ENCODE peak calls at places on chromosomes 11 and 22, in four cellular contexts. T, P, Y and A are unnamed samples.
A peak's percentile ranks its signal among the peaks of the same experiment; 100 is the strongest.

GRCh38 chr11:78062671-78063070 is 990 bp upstream of the THRSP start:
- DNase-seq in T (no peak), P (no peak), Y (no peak), A (no peak)

GRCh38 chr11:82701847-82702520 is 31.7 kb downstream of the FAM181B start:
- DNase-seq in T (peak; percentile 53), P (no peak), Y (no peak), A (peak; percentile 55)

GRCh38 chr11:132942611-132943324 is 589.5 kb downstream of the OPCML start:
- DNase-seq in T (no peak), P (no peak), Y (no peak), A (peak; percentile 61)

GRCh38 chr11:111539426-111540113 is 950 bp upstream of the LAYN start:
- DNase-seq in T (no peak), P (no peak), Y (no peak), A (peak; percentile 49)

GRCh38 chr11:120413480-120413879 is 77.3 kb downstream of the ARHGEF12 start:
- DNase-seq in T (no peak), P (no peak), Y (no peak), A (no peak)

GRCh38 chr22:38177926-38178604 is 3.6 kb downstream of the PLA2G6 start:
- DNase-seq in T (no peak), P (peak; percentile 92), Y (peak; percentile 97), A (no peak)

GRCh38 chr11:84824624-84825023 is 802.5 kb downstream of the DLG2 start:
- DNase-seq in T (no peak), P (no peak), Y (no peak), A (no peak)

GRCh38 chr11:45596571-45596970 is 68.9 kb downstream of the CHST1 start:
- DNase-seq in T (no peak), P (no peak), Y (no peak), A (no peak)

GRCh38 chr11:96794152-96794551 is 404.3 kb downstream of the JRKL start:
- DNase-seq in T (no peak), P (no peak), Y (no peak), A (peak; percentile 9)

GRCh38 chr11:65657426-65657825 is 5.3 kb downstream of the RELA start:
- DNase-seq in T (no peak), P (no peak), Y (no peak), A (no peak)
- H3K27ac ChIP-seq in T (no peak overlapping the region), P (no peak overlapping the region), Y (no peak overlapping the region), A (no peak overlapping the region)

GRCh38 chr22:22943521-22944267 is 56.1 kb downstream of the IGLL5 start:
- DNase-seq in T (peak; percentile 79), P (no peak), Y (no peak), A (no peak)
- TF ChIP-seq CTCF in T (no peak), P (no peak), Y (no peak), A (no peak)

GRCh38 chr11:125256471-125257010 is 92.0 kb downstream of the PKNOX2 start:
- DNase-seq in T (no peak), P (no peak), Y (peak; percentile 25), A (no peak)

GRCh38 chr11:125261471-125262087 is 97.0 kb downstream of the PKNOX2 start:
- DNase-seq in T (no peak), P (no peak), Y (no peak), A (no peak)

GRCh38 chr11:125257185-125257584 is 92.6 kb downstream of the PKNOX2 start:
- DNase-seq in T (peak; percentile 63), P (no peak), Y (peak; percentile 29), A (peak; percentile 83)

GRCh38 chr11:125257751-125258150 is 93.2 kb downstream of the PKNOX2 start:
- DNase-seq in T (no peak), P (no peak), Y (no peak), A (no peak)

GRCh38 chr11:125258626-125259025 is 94.1 kb downstream of the PKNOX2 start:
- DNase-seq in T (no peak), P (no peak), Y (peak; percentile 2), A (no peak)
- H3K27ac ChIP-seq in T (no peak overlapping the region), P (no peak overlapping the region), Y (no peak overlapping the region), A (no peak overlapping the region)

DNA sequence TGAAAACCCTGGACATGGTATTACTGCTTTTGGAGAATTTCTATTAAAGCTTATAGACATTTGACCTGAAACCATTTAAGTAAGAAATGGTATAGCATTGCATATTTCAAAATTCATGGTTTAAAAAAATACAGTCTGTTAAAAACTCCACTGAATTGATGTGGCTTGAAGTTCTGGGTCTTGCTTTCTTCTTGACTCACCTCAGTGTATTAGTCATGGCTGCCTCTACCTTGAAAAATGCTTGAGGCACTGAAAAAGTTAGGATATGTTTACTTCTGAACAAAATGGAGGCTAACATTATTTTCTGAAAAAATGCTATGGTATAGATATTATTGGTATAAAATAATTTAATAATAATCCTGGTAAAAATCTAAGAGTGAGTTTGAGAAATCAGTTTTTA is 349.2 kb downstream of the AASDHPPT start:
- DNase-seq in T (no peak), P (no peak), Y (no peak), A (no peak)
- TF ChIP-seq CTCF in T (no peak), P (no peak), Y (no peak), A (no peak)

DNA sequence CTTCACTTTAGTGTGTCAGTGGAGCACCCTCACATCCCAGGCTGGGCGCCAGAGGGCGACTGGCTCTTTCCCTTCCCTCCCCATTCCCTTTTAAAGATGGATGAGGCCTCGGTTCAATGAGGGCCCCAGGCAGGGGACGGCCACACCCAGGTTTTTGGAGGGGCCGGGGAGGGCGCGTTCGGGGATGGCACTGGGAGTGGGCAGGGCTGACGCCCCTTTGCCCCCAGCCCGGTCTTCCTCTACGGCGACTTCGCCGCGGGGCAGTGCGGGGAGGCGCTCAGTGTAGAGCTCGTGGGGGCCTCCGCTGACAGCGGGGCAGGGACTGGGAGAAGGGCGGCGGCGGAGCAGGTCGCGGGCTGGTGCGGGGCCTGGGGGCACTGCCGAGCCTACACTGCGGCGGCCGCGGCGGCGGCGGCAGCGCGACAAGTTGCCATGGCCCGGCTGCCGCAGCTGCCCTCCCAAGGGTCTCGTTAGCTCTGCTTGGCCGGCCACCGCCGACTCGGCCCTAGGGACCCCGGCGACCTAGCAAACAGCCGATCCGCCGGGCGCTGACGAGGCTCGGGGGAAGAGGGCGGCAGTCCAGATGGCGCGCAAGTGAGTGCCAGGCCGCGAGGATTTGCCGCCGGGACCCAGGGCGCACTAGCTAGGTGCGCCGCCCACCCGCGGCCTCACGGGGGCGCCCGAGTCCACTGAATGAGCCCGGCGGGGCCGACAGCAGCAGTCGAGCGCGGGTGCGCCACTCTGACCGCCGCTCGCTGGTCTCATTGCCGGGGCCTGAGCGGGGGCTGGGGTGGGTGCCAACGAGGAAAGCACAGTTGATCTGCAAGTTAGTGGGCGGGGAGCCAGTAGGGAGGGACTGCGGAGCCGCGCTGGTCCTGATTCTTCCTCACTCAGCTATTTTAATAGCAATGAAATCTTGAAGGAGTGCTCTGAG is 92.7 kb downstream of the RRM1 start:
- DNase-seq in T (peak; percentile 88), P (peak; percentile 66), Y (no peak), A (peak; percentile 77)
- H3K27ac ChIP-seq in T (no peak overlapping the region), P (no peak overlapping the region), Y (no peak overlapping the region), A (no peak overlapping the region)

GRCh38 chr11:100639140-100639539 is 47.9 kb upstream of the ARHGAP42 start:
- DNase-seq in T (no peak), P (no peak), Y (no peak), A (no peak)

GRCh38 chr11:100637706-100638105 is 49.4 kb upstream of the ARHGAP42 start:
- DNase-seq in T (no peak), P (no peak), Y (no peak), A (peak; percentile 74)

GRCh38 chr11:100640646-100641045 is 46.4 kb upstream of the ARHGAP42 start:
- DNase-seq in T (no peak), P (no peak), Y (no peak), A (no peak)

GRCh38 chr11:100638648-100639047 is 48.4 kb upstream of the ARHGAP42 start:
- DNase-seq in T (no peak), P (no peak), Y (no peak), A (no peak)

DNA sequence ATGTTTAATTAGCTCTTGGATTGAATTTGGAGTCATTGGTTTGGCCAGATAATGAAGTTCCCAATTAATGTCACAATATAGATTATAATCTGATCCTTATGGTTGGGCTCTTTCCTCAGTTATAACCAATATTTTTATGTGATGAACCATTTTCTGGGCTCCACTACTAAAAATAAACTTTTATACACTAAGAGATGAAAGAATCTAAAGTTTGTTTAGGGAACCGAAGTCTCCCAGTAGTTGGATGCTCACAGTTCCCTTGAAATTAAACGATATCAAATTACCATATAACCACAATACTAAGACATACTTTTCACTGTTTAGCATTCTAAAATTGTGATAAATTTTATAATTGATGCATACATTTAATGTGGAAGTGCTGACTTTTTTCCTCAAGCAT is 47.0 kb upstream of the ARHGAP42 start:
- DNase-seq in T (no peak), P (no peak), Y (no peak), A (no peak)
- TF ChIP-seq CTCF in T (no peak), P (no peak), Y (no peak), A (no peak)

DNA sequence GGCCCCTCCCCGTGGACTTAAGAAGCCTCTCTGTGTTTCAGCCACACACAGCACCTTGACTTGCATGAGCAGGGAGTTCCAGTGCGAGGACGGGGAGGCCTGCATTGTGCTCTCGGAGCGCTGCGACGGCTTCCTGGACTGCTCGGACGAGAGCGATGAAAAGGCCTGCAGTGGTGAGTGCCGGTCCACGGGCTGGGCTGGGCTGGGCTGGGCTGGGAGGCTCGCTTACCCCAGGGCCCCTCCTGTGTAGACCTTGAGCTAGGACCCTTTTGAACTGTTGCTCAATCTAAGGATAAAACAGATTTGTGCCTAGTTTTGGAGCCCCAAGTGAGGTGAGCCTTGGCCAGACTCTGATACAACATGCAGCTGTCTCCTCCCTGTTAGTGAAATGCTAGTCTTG is 151.4 kb upstream of the SORL1-AS1 start:
- DNase-seq in T (no peak), P (no peak), Y (no peak), A (no peak)
- H3K27ac ChIP-seq in T (no peak overlapping the region), P (no peak overlapping the region), Y (no peak overlapping the region), A (no peak overlapping the region)

GRCh38 chr11:14358729-14359439 is at the start of gene RRAS2:
- DNase-seq in T (peak; percentile 85), P (peak; percentile 63), Y (peak; percentile 46), A (peak; percentile 78)
- TF ChIP-seq CTCF in T (peak; percentile 7), P (no peak), Y (no peak), A (no peak)